ENCODE peak calls at places on chromosomes 16 and 17, in eight cellular contexts. I is fibroblast of mammary gland, J is cardiac fibroblast, Y is tibial artery, P is transverse colon, D is astrocyte of the cerebellum, C is AG10803, U is SK-N-SH. E is an unnamed sample.

GRCh38 chr17:9473716-9474115 is 101.9 kb downstream of the STX8 start:
- DNase-seq in I (peak; percentile 88), J (peak; percentile 97), Y (no peak), P (no peak), D (peak; percentile 95), C (peak; percentile 74), U (no peak), E (no peak)

GRCh38 chr17:55433629-55434422 is 12.2 kb upstream of the MMD start:
- DNase-seq in I (peak; percentile 97), J (peak; percentile 97), Y (no peak), P (peak; percentile 64), D (peak; percentile 62), C (peak; percentile 93), U (no peak), E (peak; percentile 93)

GRCh38 chr16:82300374-82300936 is 130.4 kb upstream of the MPHOSPH6 start:
- DNase-seq in I (no peak), J (no peak), Y (no peak), P (no peak), D (no peak), C (no peak), U (no peak), E (no peak)

GRCh38 chr16:24980077-24980793 is 34.9 kb downstream of the ARHGAP17 start:
- DNase-seq in I (no peak), J (no peak), Y (no peak), P (no peak), D (no peak), C (peak; percentile 27), U (no peak), E (no peak)

GRCh38 chr17:64282753-64283080 is 19.7 kb upstream of the TEX2 start:
- DNase-seq in I (no peak), J (no peak), Y (no peak), P (no peak), D (no peak), C (no peak), U (no peak), E (no peak)

GRCh38 chr16:58866935-58867334 is 132.8 kb upstream of the GOT2 start:
- DNase-seq in I (no peak), J (no peak), Y (no peak), P (no peak), D (no peak), C (no peak), U (no peak), E (no peak)

GRCh38 chr17:69609495-69610315 is 195.2 kb downstream of the MAP2K6 start:
- DNase-seq in I (peak; percentile 45), J (peak; percentile 70), Y (no peak), P (no peak), D (no peak), C (peak; percentile 81), U (no peak), E (no peak)

GRCh38 chr17:47896672-47897490 is 845 bp downstream of the SP2 start:
- DNase-seq in I (no peak), J (no peak), Y (no peak), P (no peak), D (no peak), C (peak; percentile 47), U (no peak), E (peak; percentile 38)

GRCh38 chr16:54177052-54177856 is 109.3 kb downstream of the IRX3 start:
- DNase-seq in I (no peak), J (no peak), Y (no peak), P (no peak), D (no peak), C (no peak), U (no peak), E (no peak)

GRCh38 chr16:54175169-54175551 is 111.4 kb downstream of the IRX3 start:
- DNase-seq in I (no peak), J (no peak), Y (no peak), P (no peak), D (no peak), C (no peak), U (no peak), E (no peak)

GRCh38 chr16:54177857-54178490 is 108.6 kb downstream of the IRX3 start:
- DNase-seq in I (no peak), J (no peak), Y (no peak), P (no peak), D (no peak), C (no peak), U (no peak), E (no peak)

GRCh38 chr16:54175552-54176375 is 110.8 kb downstream of the IRX3 start:
- DNase-seq in I (peak; percentile 13), J (peak; percentile 8), Y (no peak), P (no peak), D (no peak), C (peak; percentile 16), U (no peak), E (peak; percentile 9)

DNA sequence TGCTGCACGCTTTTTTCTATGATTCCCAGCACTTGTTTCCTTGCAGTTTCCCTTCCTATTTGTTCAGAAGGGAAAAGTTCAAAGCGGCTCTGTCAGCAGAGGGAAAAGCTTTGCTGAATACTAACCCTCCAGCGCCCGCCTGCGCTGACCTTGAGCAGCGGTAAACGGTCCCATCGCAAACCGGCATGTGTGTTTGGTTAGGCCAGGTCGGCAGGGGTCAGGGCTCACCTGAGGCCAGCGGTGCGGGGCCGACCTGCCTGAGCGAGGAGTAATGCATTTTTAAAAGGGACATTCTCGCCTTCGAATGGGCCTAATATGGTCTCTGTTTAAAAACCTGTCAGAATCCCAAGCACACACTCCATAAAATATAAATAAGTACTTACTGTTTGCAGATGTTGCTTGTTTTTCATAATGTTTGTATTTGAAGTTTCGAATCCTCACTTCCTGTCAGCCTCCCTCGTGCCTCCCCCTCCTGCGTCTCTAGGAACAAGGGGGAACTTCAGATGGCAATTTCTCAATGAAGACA is 110.1 kb downstream of the IRX3 start:
- DNase-seq in I (no peak), J (no peak), Y (no peak), P (no peak), D (no peak), C (peak; percentile 9), U (no peak), E (peak; percentile 49)
- H3K4me3 ChIP-seq in I (no peak overlapping the region), J (no peak overlapping the region), Y (no peak overlapping the region), P (no peak overlapping the region), D (no peak overlapping the region), C (peak overlapping the region; percentile 43), U (no peak overlapping the region), E (peak overlapping the region; percentile 29)

DNA sequence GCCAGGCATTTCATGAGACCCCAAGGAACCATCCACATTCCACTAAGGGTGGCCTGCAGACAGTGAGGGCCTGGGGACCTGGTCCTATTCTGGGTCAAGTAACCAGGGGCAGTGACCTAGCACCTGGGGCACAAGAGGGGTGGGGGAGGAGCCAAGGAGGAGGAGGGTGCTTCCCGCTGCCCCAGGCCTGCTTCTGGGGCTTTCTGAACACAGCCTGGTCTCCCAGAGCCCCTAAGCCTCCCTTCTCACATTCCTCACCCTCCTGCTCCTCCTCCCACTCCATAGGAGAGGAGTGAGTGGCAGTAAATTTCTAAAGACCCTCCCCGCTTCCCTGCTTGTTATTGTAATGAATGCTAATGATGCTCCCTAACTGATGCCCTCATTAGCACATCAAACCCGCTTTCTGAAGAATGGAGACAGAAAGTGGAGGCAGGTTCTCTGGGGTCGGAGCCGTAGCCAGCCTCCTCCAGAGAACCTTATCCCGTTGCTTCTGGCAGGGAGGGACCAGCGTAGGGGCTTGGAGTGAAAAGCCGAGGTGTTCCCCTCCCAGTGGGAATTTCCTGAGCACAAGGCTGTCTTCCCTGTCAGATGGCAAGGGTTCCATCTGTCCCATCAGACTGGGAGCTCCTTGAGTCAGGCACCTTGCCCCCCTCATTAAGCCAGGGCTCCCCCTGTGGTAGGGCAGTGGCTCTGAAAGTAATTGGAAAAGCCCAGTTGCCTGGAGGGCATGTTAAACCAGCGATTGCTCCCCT is 3.7 kb upstream of the SRCIN1 start:
- DNase-seq in I (no peak), J (no peak), Y (no peak), P (no peak), D (no peak), C (no peak), U (no peak), E (no peak)
- TF ChIP-seq CTCF in I (no peak), J (no peak), Y (no peak), P (no peak), D (no peak), C (no peak), U (no peak), E (no peak)

GRCh38 chr17:28712705-28713415 is 1.2 kb upstream of the PROCA1 start:
- DNase-seq in I (no peak), J (no peak), Y (no peak), P (no peak), D (no peak), C (no peak), U (no peak), E (no peak)

GRCh38 chr17:28714281-28714680 is 2.6 kb upstream of the PROCA1 start:
- DNase-seq in I (no peak), J (no peak), Y (no peak), P (no peak), D (no peak), C (no peak), U (no peak), E (no peak)

GRCh38 chr17:28710948-28711722 is 553 bp downstream of the PROCA1 start:
- DNase-seq in I (peak; percentile 82), J (peak; percentile 87), Y (peak; percentile 96), P (peak; percentile 93), D (no peak), C (peak; percentile 80), U (peak; percentile 99), E (peak; percentile 97)

GRCh38 chr17:28711723-28712036 is at the start of gene PROCA1:
- DNase-seq in I (no peak), J (no peak), Y (no peak), P (no peak), D (no peak), C (no peak), U (no peak), E (no peak)

DNA sequence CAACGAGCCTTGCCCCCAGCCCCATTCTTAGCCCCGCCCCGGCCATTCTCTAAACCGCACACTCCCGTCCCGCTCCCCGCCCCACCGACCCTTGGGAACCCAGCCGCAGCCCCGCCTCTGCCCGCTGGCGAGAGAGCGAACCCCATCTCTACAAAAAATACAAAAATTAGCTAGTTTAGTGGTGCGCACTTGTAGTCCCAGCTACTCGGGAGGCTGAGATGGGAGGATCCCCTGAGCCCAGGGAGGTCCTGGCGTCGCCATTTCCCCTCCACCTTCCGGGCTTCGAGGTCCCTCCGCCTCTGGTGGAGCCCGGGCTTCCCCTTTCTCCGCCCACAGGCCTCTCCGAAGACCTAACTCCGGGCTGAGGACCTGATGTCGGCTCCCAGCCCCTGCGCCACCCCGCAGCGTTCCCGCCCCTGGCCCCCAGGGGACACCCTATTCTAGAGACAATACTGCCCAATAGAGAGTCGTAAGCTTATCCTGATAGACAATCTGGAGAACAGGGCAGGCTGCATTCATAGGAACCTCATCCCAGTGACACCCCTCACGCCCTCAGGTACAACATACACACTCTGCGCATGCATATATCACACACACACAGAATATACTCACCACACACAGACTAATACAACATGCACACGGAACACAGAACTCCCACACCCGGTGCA is 483 bp upstream of the PROCA1 start:
- DNase-seq in I (no peak), J (no peak), Y (no peak), P (peak; percentile 56), D (no peak), C (no peak), U (no peak), E (no peak)
- H3K4me3 ChIP-seq in I (peak overlapping the region; percentile 34), J (no peak overlapping the region), Y (peak overlapping the region; percentile 72), P (peak overlapping the region; percentile 61), D (no peak overlapping the region), C (no peak overlapping the region), U (no peak overlapping the region), E (no peak overlapping the region)

DNA sequence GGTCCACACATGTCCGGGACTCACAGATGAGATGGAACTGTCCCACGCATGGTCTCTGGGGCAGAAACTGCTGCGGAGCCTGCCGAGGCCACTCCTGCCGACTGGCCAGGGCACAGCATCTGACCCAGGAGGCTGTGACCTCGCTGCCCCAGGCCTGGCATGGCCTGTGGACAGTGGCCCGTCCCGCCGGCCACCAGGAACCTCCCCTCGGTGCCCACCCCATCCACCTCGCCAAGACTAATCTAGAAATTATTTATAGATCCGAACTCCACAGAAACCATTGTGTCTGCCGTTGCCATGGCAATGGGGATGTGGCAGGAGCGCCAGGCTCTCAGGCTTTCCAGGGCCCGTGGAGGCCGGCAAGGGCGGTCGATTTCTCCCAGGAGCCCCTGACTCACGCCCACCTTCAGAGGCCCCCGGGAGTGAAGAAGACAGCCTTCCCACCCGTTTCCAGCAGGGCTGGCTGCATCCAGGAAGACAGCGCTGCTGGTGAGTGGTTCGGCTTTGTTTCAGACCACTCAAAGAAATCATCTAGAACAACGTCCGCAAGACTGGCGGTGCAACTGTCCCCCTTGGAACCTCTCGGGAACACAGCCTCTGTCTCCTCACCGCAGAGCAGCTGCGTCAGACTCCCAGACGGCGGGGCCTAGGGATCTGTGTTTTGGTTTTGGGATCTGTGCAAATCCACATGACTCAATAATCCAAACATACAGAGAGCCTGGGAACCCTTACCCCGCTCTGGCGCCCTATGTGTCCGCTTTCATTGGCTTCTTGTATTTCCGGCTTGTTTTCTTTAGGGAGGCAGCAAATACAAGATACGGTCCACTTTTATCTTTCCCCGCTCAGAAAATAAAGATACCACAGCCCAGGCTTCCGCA is 48.4 kb upstream of the ZCCHC14 start:
- DNase-seq in I (peak; percentile 72), J (peak; percentile 88), Y (peak; percentile 94), P (peak; percentile 33), D (peak; percentile 64), C (peak; percentile 79), U (peak; percentile 51), E (peak; percentile 42)
- TF ChIP-seq CTCF in I (no peak), J (no peak), Y (peak; percentile 30), P (no peak), D (no peak), C (no peak), U (no peak), E (no peak)